ENCODE peak calls at places on chromosomes 6 and 20, in nine cellular contexts. One of them, this sample, is unnamed.

GRCh38 chr6:43771210-43771857 is 1.3 kb downstream of the VEGFA start:
- DNase-seq in upper lobe of left lung: peak; percentile 73
- DNase-seq in stomach: peak; percentile 76
- DNase-seq in SK-N-SH: peak; percentile 72
- DNase-seq in K562: peak; percentile 86
- DNase-seq in sigmoid colon: peak; percentile 86
- DNase-seq in esophagus muscularis mucosa: no peak
- DNase-seq in H1: peak; percentile 66
- DNase-seq in transverse colon: peak; percentile 78
- DNase-seq in this sample: peak; percentile 87

GRCh38 chr6:75349262-75349984 is 64.8 kb upstream of the TMEM30A start:
- DNase-seq in H1: peak; percentile 77
- DNase-seq in transverse colon: no peak
- DNase-seq in upper lobe of left lung: peak; percentile 52
- DNase-seq in esophagus muscularis mucosa: no peak
- DNase-seq in SK-N-SH: peak; percentile 60
- DNase-seq in sigmoid colon: no peak
- DNase-seq in stomach: no peak
- DNase-seq in K562: peak; percentile 11
- DNase-seq in this sample: no peak

GRCh38 chr6:31321820-31322219 is 35.2 kb downstream of the HLA-B start:
- DNase-seq in sigmoid colon: no peak
- DNase-seq in stomach: no peak
- DNase-seq in H1: no peak
- DNase-seq in SK-N-SH: no peak
- DNase-seq in transverse colon: no peak
- DNase-seq in K562: no peak
- DNase-seq in upper lobe of left lung: no peak
- DNase-seq in esophagus muscularis mucosa: no peak
- DNase-seq in this sample: no peak

GRCh38 chr6:143733500-143733899 is 55.7 kb downstream of the PHACTR2 start:
- DNase-seq in upper lobe of left lung: no peak
- DNase-seq in stomach: no peak
- DNase-seq in transverse colon: no peak
- DNase-seq in sigmoid colon: no peak
- DNase-seq in K562: no peak
- DNase-seq in esophagus muscularis mucosa: no peak
- DNase-seq in H1: no peak
- DNase-seq in SK-N-SH: no peak
- DNase-seq in this sample: no peak

GRCh38 chr6:105536961-105537360 is 134.1 kb upstream of the PREP start:
- DNase-seq in K562: no peak
- DNase-seq in transverse colon: no peak
- DNase-seq in H1: no peak
- DNase-seq in sigmoid colon: no peak
- DNase-seq in SK-N-SH: no peak
- DNase-seq in esophagus muscularis mucosa: no peak
- DNase-seq in upper lobe of left lung: no peak
- DNase-seq in stomach: no peak
- DNase-seq in this sample: no peak

GRCh38 chr6:38509713-38510112 is 130.0 kb downstream of the BTBD9 start:
- DNase-seq in esophagus muscularis mucosa: no peak
- DNase-seq in SK-N-SH: no peak
- DNase-seq in stomach: no peak
- DNase-seq in sigmoid colon: no peak
- DNase-seq in H1: no peak
- DNase-seq in upper lobe of left lung: no peak
- DNase-seq in K562: no peak
- DNase-seq in transverse colon: no peak
- DNase-seq in this sample: no peak

GRCh38 chr6:153698637-153699036 is 340.4 kb upstream of the OPRM1 start:
- DNase-seq in K562: no peak
- DNase-seq in upper lobe of left lung: no peak
- DNase-seq in stomach: no peak
- DNase-seq in esophagus muscularis mucosa: no peak
- DNase-seq in SK-N-SH: no peak
- DNase-seq in sigmoid colon: no peak
- DNase-seq in H1: no peak
- DNase-seq in transverse colon: no peak
- DNase-seq in this sample: no peak

GRCh38 chr6:159899994-159900745 is 9.4 kb downstream of the MAS1 start:
- DNase-seq in K562: no peak
- DNase-seq in sigmoid colon: no peak
- DNase-seq in upper lobe of left lung: no peak
- DNase-seq in SK-N-SH: no peak
- DNase-seq in esophagus muscularis mucosa: no peak
- DNase-seq in transverse colon: no peak
- DNase-seq in stomach: no peak
- DNase-seq in H1: no peak
- DNase-seq in this sample: no peak

GRCh38 chr6:156425374-156425773 is 351.8 kb upstream of the ARID1B start:
- DNase-seq in SK-N-SH: no peak
- DNase-seq in H1: no peak
- DNase-seq in transverse colon: no peak
- DNase-seq in sigmoid colon: no peak
- DNase-seq in K562: no peak
- DNase-seq in upper lobe of left lung: no peak
- DNase-seq in stomach: no peak
- DNase-seq in esophagus muscularis mucosa: no peak
- DNase-seq in this sample: no peak

GRCh38 chr20:5395932-5396727 is 79.4 kb upstream of the PROKR2 start:
- DNase-seq in H1: no peak
- DNase-seq in stomach: no peak
- DNase-seq in SK-N-SH: no peak
- DNase-seq in sigmoid colon: no peak
- DNase-seq in transverse colon: no peak
- DNase-seq in esophagus muscularis mucosa: peak; percentile 57
- DNase-seq in upper lobe of left lung: no peak
- DNase-seq in K562: no peak
- DNase-seq in this sample: no peak

GRCh38 chr6:1502041-1502440 is 107.7 kb upstream of the FOXC1 start:
- DNase-seq in H1: no peak
- DNase-seq in stomach: no peak
- DNase-seq in esophagus muscularis mucosa: no peak
- DNase-seq in SK-N-SH: no peak
- DNase-seq in upper lobe of left lung: no peak
- DNase-seq in K562: no peak
- DNase-seq in transverse colon: no peak
- DNase-seq in sigmoid colon: no peak
- DNase-seq in this sample: no peak

GRCh38 chr20:37226889-37227288 is 34.7 kb downstream of the GHRH start:
- DNase-seq in upper lobe of left lung: no peak
- DNase-seq in transverse colon: peak; percentile 33
- DNase-seq in H1: no peak
- DNase-seq in esophagus muscularis mucosa: no peak
- DNase-seq in K562: no peak
- DNase-seq in SK-N-SH: no peak
- DNase-seq in sigmoid colon: peak; percentile 82
- DNase-seq in stomach: peak; percentile 30
- DNase-seq in this sample: peak; percentile 57

GRCh38 chr6:42405025-42405424 is 46.7 kb downstream of the TRERF1 start:
- DNase-seq in upper lobe of left lung: no peak
- DNase-seq in esophagus muscularis mucosa: no peak
- DNase-seq in stomach: no peak
- DNase-seq in transverse colon: no peak
- DNase-seq in sigmoid colon: no peak
- DNase-seq in SK-N-SH: no peak
- DNase-seq in H1: no peak
- DNase-seq in K562: no peak
- DNase-seq in this sample: no peak

GRCh38 chr20:2108498-2108897 is 6.9 kb downstream of the STK35 start:
- DNase-seq in stomach: no peak
- DNase-seq in K562: no peak
- DNase-seq in SK-N-SH: no peak
- DNase-seq in H1: no peak
- DNase-seq in sigmoid colon: no peak
- DNase-seq in transverse colon: no peak
- DNase-seq in esophagus muscularis mucosa: no peak
- DNase-seq in upper lobe of left lung: no peak
- DNase-seq in this sample: no peak

GRCh38 chr6:143647712-143648111 is 30.1 kb upstream of the PHACTR2 start:
- DNase-seq in esophagus muscularis mucosa: no peak
- DNase-seq in SK-N-SH: no peak
- DNase-seq in K562: no peak
- DNase-seq in H1: no peak
- DNase-seq in stomach: no peak
- DNase-seq in sigmoid colon: no peak
- DNase-seq in transverse colon: no peak
- DNase-seq in upper lobe of left lung: no peak
- DNase-seq in this sample: no peak

GRCh38 chr6:111406200-111406711 is 76.8 kb downstream of the REV3L start:
- DNase-seq in transverse colon: no peak
- DNase-seq in SK-N-SH: no peak
- DNase-seq in sigmoid colon: no peak
- DNase-seq in stomach: no peak
- DNase-seq in upper lobe of left lung: no peak
- DNase-seq in esophagus muscularis mucosa: no peak
- DNase-seq in H1: no peak
- DNase-seq in K562: no peak
- DNase-seq in this sample: no peak

GRCh38 chr20:32333988-32334885 is 23.9 kb upstream of the ASXL1 start:
- DNase-seq in sigmoid colon: peak; percentile 69
- DNase-seq in esophagus muscularis mucosa: no peak
- DNase-seq in stomach: peak; percentile 80
- DNase-seq in K562: peak; percentile 61
- DNase-seq in transverse colon: peak; percentile 80
- DNase-seq in SK-N-SH: no peak
- DNase-seq in upper lobe of left lung: peak; percentile 87
- DNase-seq in H1: no peak
- DNase-seq in this sample: peak; percentile 67

GRCh38 chr6:109523478-109523877 is 40.5 kb upstream of the ZBTB24 start:
- DNase-seq in upper lobe of left lung: no peak
- DNase-seq in sigmoid colon: no peak
- DNase-seq in stomach: no peak
- DNase-seq in H1: no peak
- DNase-seq in transverse colon: no peak
- DNase-seq in SK-N-SH: no peak
- DNase-seq in esophagus muscularis mucosa: no peak
- DNase-seq in K562: no peak
- DNase-seq in this sample: no peak

DNA sequence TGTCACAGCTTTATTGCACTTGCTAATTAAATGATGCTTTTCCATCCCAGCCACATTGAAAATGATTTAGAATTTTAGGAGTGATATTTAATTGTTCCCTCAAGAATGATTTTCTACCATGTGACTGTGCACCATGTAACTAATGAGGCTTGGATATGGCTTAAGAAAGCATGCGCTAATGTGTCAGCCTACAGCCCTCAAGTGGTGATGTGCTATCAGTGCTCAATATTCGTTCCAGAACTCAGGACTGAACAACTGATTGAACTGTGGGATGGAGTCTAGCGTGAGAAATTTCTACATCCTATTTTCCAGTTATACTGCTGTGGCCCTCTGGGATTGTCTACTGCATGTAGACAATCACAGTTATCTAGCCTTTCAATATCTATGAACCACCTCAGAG is 71.5 kb downstream of the PKIB start:
- DNase-seq in K562: no peak
- DNase-seq in H1: no peak
- DNase-seq in transverse colon: no peak
- DNase-seq in esophagus muscularis mucosa: no peak
- DNase-seq in SK-N-SH: no peak
- DNase-seq in upper lobe of left lung: no peak
- DNase-seq in stomach: no peak
- DNase-seq in sigmoid colon: no peak
- DNase-seq in this sample: no peak
- TF ChIP-seq POLR2AphosphoS5 in K562: no peak
- TF ChIP-seq POLR2AphosphoS5 in H1: no peak
- TF ChIP-seq POLR2AphosphoS5 in transverse colon: no peak
- TF ChIP-seq POLR2AphosphoS5 in esophagus muscularis mucosa: no peak
- TF ChIP-seq POLR2AphosphoS5 in SK-N-SH: no peak
- TF ChIP-seq POLR2AphosphoS5 in upper lobe of left lung: no peak
- TF ChIP-seq POLR2AphosphoS5 in stomach: no peak
- TF ChIP-seq POLR2AphosphoS5 in sigmoid colon: no peak
- TF ChIP-seq POLR2AphosphoS5 in this sample: no peak

GRCh38 chr6:35152067-35152707 is 11.0 kb upstream of the TCP11 start:
- DNase-seq in upper lobe of left lung: no peak
- DNase-seq in stomach: no peak
- DNase-seq in sigmoid colon: no peak
- DNase-seq in transverse colon: no peak
- DNase-seq in H1: no peak
- DNase-seq in esophagus muscularis mucosa: no peak
- DNase-seq in SK-N-SH: no peak
- DNase-seq in K562: no peak
- DNase-seq in this sample: no peak
- H3K4me1 ChIP-seq in upper lobe of left lung: no peaks in the 10 kb centered on the region
- H3K4me1 ChIP-seq in stomach: no peaks in the 10 kb centered on the region
- H3K4me1 ChIP-seq in sigmoid colon: no peaks in the 10 kb centered on the region
- H3K4me1 ChIP-seq in transverse colon: no peaks in the 10 kb centered on the region
- H3K4me1 ChIP-seq in H1: peaks cover 9% of the 10 kb centered on the region
- H3K4me1 ChIP-seq in esophagus muscularis mucosa: peaks cover 8% of the 10 kb centered on the region
- H3K4me1 ChIP-seq in SK-N-SH: no peaks in the 10 kb centered on the region
- H3K4me1 ChIP-seq in K562: no peaks in the 10 kb centered on the region
- H3K4me1 ChIP-seq in this sample: no peaks in the 10 kb centered on the region

GRCh38 chr6:19759117-19759880 is 77.9 kb upstream of the ID4 start:
- DNase-seq in H1: no peak
- DNase-seq in sigmoid colon: no peak
- DNase-seq in K562: no peak
- DNase-seq in SK-N-SH: no peak
- DNase-seq in esophagus muscularis mucosa: no peak
- DNase-seq in transverse colon: no peak
- DNase-seq in stomach: no peak
- DNase-seq in upper lobe of left lung: no peak
- DNase-seq in this sample: no peak
- TF ChIP-seq EP300 in H1: no peak
- TF ChIP-seq EP300 in sigmoid colon: no peak
- TF ChIP-seq EP300 in K562: no peak
- TF ChIP-seq EP300 in SK-N-SH: peak; percentile 59
- TF ChIP-seq EP300 in esophagus muscularis mucosa: no peak
- TF ChIP-seq EP300 in transverse colon: no peak
- TF ChIP-seq EP300 in stomach: no peak
- TF ChIP-seq EP300 in upper lobe of left lung: no peak
- TF ChIP-seq EP300 in this sample: no peak

GRCh38 chr6:56024931-56025330 is 149.5 kb upstream of the BMP5 start:
- DNase-seq in H1: no peak
- DNase-seq in stomach: no peak
- DNase-seq in sigmoid colon: no peak
- DNase-seq in transverse colon: no peak
- DNase-seq in SK-N-SH: no peak
- DNase-seq in K562: no peak
- DNase-seq in esophagus muscularis mucosa: no peak
- DNase-seq in upper lobe of left lung: no peak
- DNase-seq in this sample: no peak
- TF ChIP-seq POLR2AphosphoS5 in H1: no peak
- TF ChIP-seq POLR2AphosphoS5 in stomach: no peak
- TF ChIP-seq POLR2AphosphoS5 in sigmoid colon: no peak
- TF ChIP-seq POLR2AphosphoS5 in transverse colon: no peak
- TF ChIP-seq POLR2AphosphoS5 in SK-N-SH: no peak
- TF ChIP-seq POLR2AphosphoS5 in K562: no peak
- TF ChIP-seq POLR2AphosphoS5 in esophagus muscularis mucosa: no peak
- TF ChIP-seq POLR2AphosphoS5 in upper lobe of left lung: no peak
- TF ChIP-seq POLR2AphosphoS5 in this sample: no peak

GRCh38 chr20:62696431-62696957 is 12.1 kb upstream of the NTSR1 start:
- DNase-seq in upper lobe of left lung: no peak
- DNase-seq in sigmoid colon: no peak
- DNase-seq in K562: no peak
- DNase-seq in esophagus muscularis mucosa: no peak
- DNase-seq in stomach: no peak
- DNase-seq in transverse colon: no peak
- DNase-seq in H1: no peak
- DNase-seq in SK-N-SH: no peak
- DNase-seq in this sample: no peak
- H3K4me1 ChIP-seq in upper lobe of left lung: no peaks in the 10 kb centered on the region
- H3K4me1 ChIP-seq in sigmoid colon: no peaks in the 10 kb centered on the region
- H3K4me1 ChIP-seq in K562: peaks cover 21% of the 10 kb centered on the region
- H3K4me1 ChIP-seq in esophagus muscularis mucosa: no peaks in the 10 kb centered on the region
- H3K4me1 ChIP-seq in stomach: no peaks in the 10 kb centered on the region
- H3K4me1 ChIP-seq in transverse colon: no peaks in the 10 kb centered on the region
- H3K4me1 ChIP-seq in H1: no peaks in the 10 kb centered on the region
- H3K4me1 ChIP-seq in SK-N-SH: peaks cover 16% of the 10 kb centered on the region
- H3K4me1 ChIP-seq in this sample: no peaks in the 10 kb centered on the region